ENCODE peak calls at places on chromosome 1, in nine cellular contexts. K is GM23248, N is neural progenitor cell, P is PC-3, H is hepatocyte, E is SK-N-SH, X is HCT116, I is MM.1S, F is GM23338. U is an unnamed sample.

GRCh38 chr1:53740621-53741105 is 1.7 kb upstream of the GLIS1 start:
- DNase-seq in K (peak; percentile 77), N (no peak), P (peak; percentile 74), H (no peak), E (no peak), X (no peak), I (no peak), F (no peak), U (no peak)

GRCh38 chr1:199124351-199124750 is 485.5 kb downstream of the PTPRC start:
- DNase-seq in K (peak; percentile 27), N (no peak), P (peak; percentile 15), H (no peak), E (no peak), X (no peak), I (no peak), F (no peak), U (no peak)

GRCh38 chr1:234214911-234215892 is 158.1 kb upstream of the COA6 start:
- DNase-seq in K (no peak), N (peak; percentile 36), P (no peak), H (peak; percentile 44), E (no peak), X (no peak), I (no peak), F (peak; percentile 76), U (no peak)

GRCh38 chr1:206507395-206508129 is at the start of gene RASSF5:
- DNase-seq in K (peak; percentile 77), N (peak; percentile 81), P (peak; percentile 90), H (peak; percentile 51), E (peak; percentile 77), X (no peak), I (peak; percentile 83), F (peak; percentile 90), U (no peak)

GRCh38 chr1:207755846-207756692 is 4.2 kb downstream of the CD46 start:
- DNase-seq in K (peak; percentile 9), N (no peak), P (peak; percentile 98), H (no peak), E (no peak), X (no peak), I (no peak), F (no peak), U (no peak)

GRCh38 chr1:192401832-192402231 is 85.0 kb downstream of the RGS21 start:
- DNase-seq in K (peak; percentile 25), N (no peak), P (peak; percentile 15), H (no peak), E (no peak), X (no peak), I (no peak), F (no peak), U (no peak)

GRCh38 chr1:240732390-240732789 is 120.4 kb upstream of the GREM2 start:
- DNase-seq in K (peak; percentile 79), N (peak; percentile 78), P (peak; percentile 88), H (peak; percentile 79), E (peak; percentile 80), X (peak; percentile 12), I (peak; percentile 77), F (peak; percentile 88), U (peak; percentile 60)

GRCh38 chr1:246617156-246617555 is 50.9 kb downstream of the CNST start:
- DNase-seq in K (peak; percentile 30), N (no peak), P (peak; percentile 64), H (no peak), E (no peak), X (no peak), I (no peak), F (no peak), U (no peak)

GRCh38 chr1:78520216-78520615 is 29.4 kb downstream of the PTGFR start:
- DNase-seq in K (no peak), N (no peak), P (no peak), H (no peak), E (no peak), X (no peak), I (no peak), F (no peak), U (no peak)

GRCh38 chr1:93036672-93037071 is 42.4 kb upstream of the MTF2 start:
- DNase-seq in K (no peak), N (peak; percentile 25), P (no peak), H (no peak), E (no peak), X (no peak), I (no peak), F (peak; percentile 58), U (no peak)

GRCh38 chr1:74771913-74772515 is 39.1 kb downstream of the TYW3 start:
- DNase-seq in K (peak; percentile 65), N (peak; percentile 68), P (peak; percentile 83), H (peak; percentile 71), E (peak; percentile 7), X (peak; percentile 22), I (peak; percentile 65), F (peak; percentile 74), U (peak; percentile 47)

GRCh38 chr1:113734357-113735055 is 24.8 kb downstream of the PHTF1 start:
- DNase-seq in K (no peak), N (no peak), P (no peak), H (no peak), E (no peak), X (no peak), I (peak; percentile 59), F (no peak), U (no peak)

GRCh38 chr1:153741946-153742345 is 14.1 kb downstream of the INTS3 start:
- DNase-seq in K (no peak), N (no peak), P (no peak), H (no peak), E (no peak), X (no peak), I (no peak), F (no peak), U (no peak)

GRCh38 chr1:234503193-234504050 is 24.4 kb upstream of the TARBP1 start:
- DNase-seq in K (no peak), N (no peak), P (no peak), H (no peak), E (no peak), X (no peak), I (no peak), F (no peak), U (no peak)

GRCh38 chr1:201397675-201398074 is 1.4 kb downstream of the LAD1 start:
- DNase-seq in K (no peak), N (no peak), P (peak; percentile 92), H (peak; percentile 71), E (no peak), X (no peak), I (no peak), F (no peak), U (no peak)

GRCh38 chr1:223136086-223136485 is 7.0 kb downstream of the TLR5 start:
- DNase-seq in K (no peak), N (peak; percentile 31), P (no peak), H (no peak), E (no peak), X (no peak), I (no peak), F (peak; percentile 63), U (no peak)

GRCh38 chr1:172588296-172589291 is 55.6 kb downstream of the SUCO start:
- DNase-seq in K (peak; percentile 90), N (no peak), P (peak; percentile 100), H (peak; percentile 17), E (no peak), X (peak; percentile 64), I (no peak), F (no peak), U (no peak)

GRCh38 chr1:245234217-245235120 is 79.7 kb downstream of the KIF26B start:
- DNase-seq in K (no peak), N (peak; percentile 87), P (no peak), H (no peak), E (no peak), X (no peak), I (no peak), F (peak; percentile 79), U (no peak)

GRCh38 chr1:182389619-182390047 is 2.0 kb downstream of the GLUL start:
- DNase-seq in K (peak; percentile 40), N (peak; percentile 37), P (no peak), H (no peak), E (peak; percentile 9), X (no peak), I (no peak), F (no peak), U (no peak)

DNA sequence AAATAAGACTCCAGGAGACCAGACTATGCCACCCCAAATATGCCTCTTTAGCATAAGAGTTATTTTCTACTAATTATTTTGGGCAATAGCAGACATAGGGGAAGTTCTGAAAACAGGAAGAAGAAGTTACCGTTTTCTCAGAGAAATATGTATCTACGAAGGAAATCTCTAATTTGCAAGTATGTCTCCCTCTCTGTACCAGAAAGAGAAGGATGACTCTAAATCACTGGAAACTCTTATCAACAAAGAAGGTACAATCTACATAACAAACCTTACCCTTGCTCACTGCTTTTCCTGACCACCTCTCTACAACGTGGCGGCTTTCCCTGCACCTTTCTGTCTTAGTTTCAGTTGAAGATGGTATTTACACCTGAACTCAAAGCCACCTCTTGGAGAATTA is 49.0 kb downstream of the OMA1 start:
- DNase-seq in K (no peak), N (no peak), P (no peak), H (no peak), E (no peak), X (no peak), I (no peak), F (peak; percentile 35), U (no peak)
- TF ChIP-seq EZH2phosphoT487 in K (no peak), N (no peak), P (no peak), H (no peak), E (no peak), X (no peak), I (no peak), F (no peak), U (no peak)

GRCh38 chr1:229835226-229835625 is 209.2 kb downstream of the URB2 start:
- DNase-seq in K (no peak), N (no peak), P (no peak), H (no peak), E (no peak), X (no peak), I (no peak), F (no peak), U (no peak)
- TF ChIP-seq EZH2phosphoT487 in K (no peak), N (no peak), P (no peak), H (no peak), E (no peak), X (no peak), I (no peak), F (no peak), U (no peak)

GRCh38 chr1:228282329-228283042 is 74.6 kb downstream of the OBSCN start:
- DNase-seq in K (peak; percentile 37), N (no peak), P (peak; percentile 24), H (no peak), E (no peak), X (no peak), I (no peak), F (no peak), U (no peak)
- TF ChIP-seq EZH2phosphoT487 in K (no peak), N (no peak), P (no peak), H (no peak), E (no peak), X (no peak), I (no peak), F (no peak), U (no peak)

GRCh38 chr1:224502459-224503160 is 68.0 kb upstream of the WDR26 start:
- DNase-seq in K (no peak), N (peak; percentile 74), P (peak; percentile 17), H (no peak), E (peak; percentile 41), X (no peak), I (no peak), F (peak; percentile 53), U (no peak)
- TF ChIP-seq EZH2phosphoT487 in K (no peak), N (no peak), P (no peak), H (no peak), E (no peak), X (no peak), I (no peak), F (no peak), U (no peak)